ENCODE peak calls at places on chromosomes 1 and 21, in eight cellular contexts. U is HTR-8/SVneo, V is dorsolateral prefrontal cortex, X is NCI-H345, D is T-helper 9 cell, B is SHP77, Q is iris pigment epithelial cell, R is A549. P is an unnamed sample.

GRCh38 chr21:17554619-17555472 is 42.0 kb downstream of the CXADR start:
- DNase-seq in U (peak), V (no peak), X (no peak), D (no peak), B (no peak), Q (no peak), R (peak), P (no peak)

GRCh38 chr1:178541829-178542553 is 29.1 kb downstream of the TEX35 start:
- DNase-seq in U (peak), V (no peak), X (peak), D (peak), B (peak), Q (no peak), R (peak), P (peak)

GRCh38 chr1:8097077-8097799 is 71.1 kb upstream of the ERRFI1 start:
- DNase-seq in U (no peak), V (no peak), X (peak), D (no peak), B (peak), Q (peak), R (no peak), P (peak)

GRCh38 chr1:228851196-228851595 is 115.9 kb downstream of the RHOU start:
- DNase-seq in U (no peak), V (no peak), X (no peak), D (no peak), B (no peak), Q (no peak), R (no peak), P (no peak)

GRCh38 chr1:33326690-33327300 is 5.9 kb upstream of the A3GALT2 start:
- DNase-seq in U (no peak), V (no peak), X (no peak), D (no peak), B (no peak), Q (peak), R (no peak), P (no peak)

GRCh38 chr1:110087812-110088738 is 17.6 kb upstream of the ALX3 start:
- DNase-seq in U (peak), V (no peak), X (peak), D (no peak), B (peak), Q (peak), R (peak), P (peak)

GRCh38 chr1:58585166-58585565 is 8.1 kb upstream of the TACSTD2 start:
- DNase-seq in U (no peak), V (no peak), X (no peak), D (no peak), B (no peak), Q (no peak), R (no peak), P (no peak)

GRCh38 chr1:153393926-153394325 is 3.1 kb upstream of the S100A8 start:
- DNase-seq in U (no peak), V (no peak), X (no peak), D (no peak), B (no peak), Q (no peak), R (no peak), P (no peak)

GRCh38 chr1:50929376-50929958 is 30.6 kb downstream of the FAF1 start:
- DNase-seq in U (peak), V (no peak), X (peak), D (no peak), B (no peak), Q (peak), R (peak), P (peak)